ENCODE peak calls at places on chromosomes 4 and X, in seven cellular contexts. S, C, Q, O, D, Y and L are unnamed samples. For H3K4me1, the result is how much of the 10 kb centered on the place peaks cover.

GRCh38 chrX:31260351-31260750 is 188.5 kb upstream of the FTHL17 start:
- DNase-seq in S (no peak), C (no peak), Q (no peak), O (no peak), D (no peak), Y (no peak), L (no peak)

GRCh38 chr4:6229671-6230501 is 29.5 kb upstream of the JAKMIP1 start:
- DNase-seq in S (peak), C (no peak), Q (no peak), O (no peak), D (no peak), Y (no peak), L (no peak)

GRCh38 chr4:98434816-98435215 is 173.6 kb downstream of the RAP1GDS1 start:
- DNase-seq in S (no peak), C (no peak), Q (no peak), O (no peak), D (no peak), Y (no peak), L (no peak)

GRCh38 chr4:78543424-78544238 is 7.9 kb upstream of the ANXA3 start:
- DNase-seq in S (no peak), C (no peak), Q (no peak), O (no peak), D (no peak), Y (no peak), L (no peak)

GRCh38 chrX:45850197-45850774 is 649.6 kb upstream of the DIPK2B start:
- DNase-seq in S (peak), C (peak), Q (no peak), O (no peak), D (no peak), Y (no peak), L (peak)

GRCh38 chrX:115894087-115894486 is 276.5 kb upstream of the AGTR2 start:
- DNase-seq in S (peak), C (peak), Q (no peak), O (peak), D (peak), Y (no peak), L (no peak)

GRCh38 chr4:26885912-26886274 is 25.3 kb downstream of the STIM2 start:
- DNase-seq in S (no peak), C (no peak), Q (no peak), O (no peak), D (no peak), Y (no peak), L (no peak)

GRCh38 chrX:5306654-5307121 is 922.0 kb downstream of the NLGN4X start:
- DNase-seq in S (no peak), C (peak), Q (no peak), O (no peak), D (no peak), Y (no peak), L (peak)

GRCh38 chr4:100312615-100313355 is 122.5 kb upstream of the DDIT4L start:
- DNase-seq in S (no peak), C (no peak), Q (no peak), O (no peak), D (no peak), Y (no peak), L (no peak)

GRCh38 chr4:60683953-60684352 is 516.2 kb upstream of the ADGRL3 start:
- DNase-seq in S (no peak), C (no peak), Q (no peak), O (peak), D (no peak), Y (no peak), L (peak)

DNA sequence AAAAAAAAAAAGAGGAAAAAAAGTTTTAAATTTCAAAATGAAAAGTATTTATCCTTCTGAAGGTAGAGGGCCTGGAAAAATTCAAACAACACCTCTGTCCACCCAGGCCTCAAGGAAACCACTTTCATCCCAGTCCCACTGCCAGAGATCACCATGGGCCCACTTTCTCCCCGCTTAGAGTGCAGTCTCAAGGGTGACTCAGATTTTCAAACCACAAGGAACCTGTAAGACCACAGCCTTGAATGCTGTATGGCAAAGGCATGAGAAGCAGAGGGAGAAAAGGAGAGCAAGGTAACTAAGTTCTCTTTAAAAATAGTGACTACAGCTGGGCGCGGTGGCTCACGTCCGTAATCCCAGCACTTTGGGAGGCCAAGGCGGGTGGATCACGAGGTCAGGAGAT is 87.9 kb upstream of the PACRGL start:
- DNase-seq in S (no peak), C (no peak), Q (no peak), O (peak), D (no peak), Y (no peak), L (no peak)
- H2AK5ac ChIP-seq in S (no peak), C (no peak), Q (no peak), O (no peak), D (no peak), Y (no peak), L (no peak)

GRCh38 chr4:87068591-87069021 is 133.8 kb downstream of the AFF1 start:
- DNase-seq in S (no peak), C (no peak), Q (no peak), O (no peak), D (no peak), Y (no peak), L (no peak)

GRCh38 chr4:87067120-87067885 is 132.5 kb downstream of the AFF1 start:
- DNase-seq in S (no peak), C (no peak), Q (no peak), O (no peak), D (no peak), Y (no peak), L (no peak)

GRCh38 chr4:87069037-87069742 is 134.4 kb downstream of the AFF1 start:
- DNase-seq in S (no peak), C (no peak), Q (no peak), O (no peak), D (no peak), Y (no peak), L (no peak)

GRCh38 chr4:87065016-87065415 is 130.2 kb downstream of the AFF1 start:
- DNase-seq in S (no peak), C (no peak), Q (no peak), O (no peak), D (no peak), Y (no peak), L (no peak)

GRCh38 chr4:87066403-87067119 is 131.8 kb downstream of the AFF1 start:
- DNase-seq in S (no peak), C (no peak), Q (no peak), O (no peak), D (no peak), Y (no peak), L (no peak)
- H3K4me1 ChIP-seq in S (under half), C (under half), Q (under half), O (under half), D (under half), Y (under half), L (under half)

GRCh38 chr4:147236806-147237205 is 244.1 kb upstream of the EDNRA start:
- DNase-seq in S (no peak), C (no peak), Q (no peak), O (no peak), D (no peak), Y (no peak), L (no peak)
- H2AK5ac ChIP-seq in S (no peak), C (no peak), Q (no peak), O (no peak), D (no peak), Y (no peak), L (no peak)

DNA sequence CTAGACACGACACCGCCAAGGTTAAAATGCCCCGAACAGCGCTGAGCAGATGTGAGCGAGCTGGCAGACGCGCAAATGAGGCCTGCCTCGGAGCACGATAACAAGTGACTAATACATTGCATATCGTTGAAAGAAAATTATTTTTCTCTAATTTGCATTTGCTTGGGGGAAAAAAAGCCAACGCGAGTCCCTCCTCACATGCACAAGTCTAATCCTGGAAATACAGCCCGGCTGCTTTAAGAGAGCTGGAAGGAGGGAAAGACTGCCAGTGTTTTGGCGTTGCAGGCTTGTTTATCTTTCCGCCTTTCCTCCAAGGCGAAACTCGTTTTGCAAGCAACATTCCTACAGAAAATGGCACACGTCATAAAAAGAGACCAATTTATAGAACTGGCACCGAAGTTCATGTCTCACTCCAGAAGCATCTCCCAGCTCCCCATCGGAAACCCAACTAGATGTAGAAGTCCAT is 12.6 kb downstream of the BCOR start:
- DNase-seq in S (peak), C (no peak), Q (no peak), O (peak), D (no peak), Y (peak), L (peak)
- H3K4me1 ChIP-seq in S (under half), C (under half), Q (under half), O (under half), D (under half), Y (under half), L (under half)

DNA sequence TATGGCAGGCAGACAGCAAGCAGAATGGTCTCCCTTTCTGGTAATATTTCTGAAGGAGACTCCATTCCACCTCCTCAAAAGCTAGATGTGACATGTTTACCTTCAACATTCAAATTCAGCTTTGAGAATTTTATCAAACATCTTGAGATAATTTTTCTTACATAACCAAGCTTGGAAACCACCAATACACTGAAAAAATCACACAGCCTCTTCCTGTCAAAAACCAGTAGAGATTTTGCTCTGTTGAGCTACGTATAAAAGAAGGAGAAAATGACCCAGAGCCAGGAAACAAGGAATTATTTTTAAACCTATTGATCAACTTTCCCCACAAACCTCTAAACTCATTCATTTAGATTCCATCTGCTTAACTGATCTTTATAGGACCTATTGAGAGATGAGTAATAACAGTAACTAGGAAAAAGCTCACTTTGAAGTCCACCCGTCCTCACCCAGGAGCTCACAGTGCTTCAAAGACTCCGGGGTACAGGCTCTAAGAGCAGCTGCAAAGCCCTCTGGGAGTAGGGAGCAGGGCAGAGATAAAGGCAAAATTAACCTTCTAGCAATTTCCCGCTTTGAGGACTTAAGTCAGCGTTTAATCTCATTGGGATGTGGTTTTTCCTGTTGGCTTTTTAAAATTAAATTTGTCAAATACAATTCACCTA is 318.2 kb upstream of the RASGEF1B start:
- DNase-seq in S (no peak), C (no peak), Q (no peak), O (no peak), D (no peak), Y (no peak), L (no peak)
- H2AK5ac ChIP-seq in S (no peak), C (no peak), Q (no peak), O (no peak), D (no peak), Y (no peak), L (no peak)

DNA sequence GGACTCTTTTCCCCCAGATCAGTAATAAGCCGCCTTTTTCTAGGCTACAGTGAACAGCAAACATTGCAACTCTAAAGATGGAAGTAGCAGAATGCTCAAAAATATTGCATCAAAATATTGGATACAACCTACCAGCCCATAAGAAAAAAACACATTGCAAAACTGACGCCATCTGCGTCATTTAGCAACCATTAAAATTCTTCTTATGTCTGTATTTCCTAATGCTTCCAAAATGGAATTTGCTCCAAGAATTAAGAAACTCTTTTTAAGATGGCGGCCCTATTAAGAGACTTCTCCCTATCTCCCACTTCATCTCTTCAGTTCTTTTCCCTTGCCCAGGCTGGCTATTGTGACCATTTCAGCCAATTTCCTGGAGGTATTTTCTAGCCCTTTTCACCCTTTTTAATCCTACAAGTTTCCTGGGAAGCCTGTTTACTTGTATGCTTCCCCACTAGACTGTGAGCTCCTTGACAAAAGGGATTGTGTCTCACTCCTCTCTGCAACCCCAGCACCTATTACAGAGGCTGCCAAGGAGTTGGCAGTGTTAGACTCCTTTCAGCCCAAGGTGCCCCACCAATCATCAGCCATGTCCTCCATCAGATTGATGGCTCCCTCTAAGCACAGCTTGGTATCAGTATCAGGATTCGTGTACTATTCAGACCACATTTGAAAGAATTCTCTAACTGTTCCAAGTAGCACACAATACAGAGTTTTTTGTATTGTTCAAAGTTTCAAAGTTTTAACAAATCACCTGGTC is 4.4 kb downstream of the GPC3 start:
- DNase-seq in S (no peak), C (no peak), Q (no peak), O (no peak), D (no peak), Y (peak), L (no peak)
- H3K4me1 ChIP-seq in S (under half), C (under half), Q (under half), O (under half), D (under half), Y (under half), L (under half)

GRCh38 chr4:20266215-20267082 is 14.7 kb downstream of the SLIT2 start:
- DNase-seq in S (no peak), C (no peak), Q (no peak), O (peak), D (no peak), Y (no peak), L (no peak)

GRCh38 chr4:20271954-20272353 is 20.2 kb downstream of the SLIT2 start:
- DNase-seq in S (no peak), C (no peak), Q (no peak), O (no peak), D (no peak), Y (no peak), L (no peak)

GRCh38 chr4:20264688-20265087 is 13.0 kb downstream of the SLIT2 start:
- DNase-seq in S (no peak), C (peak), Q (no peak), O (no peak), D (no peak), Y (peak), L (no peak)

GRCh38 chr4:20265726-20266125 is 14.0 kb downstream of the SLIT2 start:
- DNase-seq in S (no peak), C (no peak), Q (no peak), O (peak), D (no peak), Y (no peak), L (no peak)

DNA sequence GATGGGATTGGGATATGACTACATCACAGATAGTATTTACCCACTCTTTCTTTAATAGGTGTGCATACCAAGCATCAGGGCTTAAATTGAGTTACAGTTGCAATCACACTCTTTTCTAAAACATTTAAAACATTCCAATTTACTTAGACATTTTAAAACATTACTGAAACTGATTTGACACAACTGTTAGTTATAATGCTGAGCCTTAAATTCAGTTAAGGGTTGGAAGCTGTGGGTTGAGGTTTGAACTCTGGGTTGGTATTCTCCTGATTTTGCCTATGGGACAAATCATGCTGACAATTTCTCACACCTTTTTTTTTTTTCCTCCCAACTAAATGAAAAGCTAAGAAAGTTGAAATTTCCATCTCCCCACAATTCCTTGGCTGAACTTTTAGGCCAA is 16.3 kb downstream of the SLIT2 start:
- DNase-seq in S (no peak), C (no peak), Q (no peak), O (no peak), D (no peak), Y (no peak), L (no peak)
- H2AK5ac ChIP-seq in S (no peak), C (no peak), Q (no peak), O (no peak), D (no peak), Y (no peak), L (no peak)